ENCODE peak calls at places on chromosomes 4 and X, in nine cellular contexts. One of them, this sample, is unnamed. For H3K9me3, the result is how much of the 10 kb centered on the place peaks cover.

GRCh38 chr4:110268790-110269189 is 70.4 kb upstream of the ELOVL6 start:
- DNase-seq in SJSA1: no peak
- DNase-seq in adipocyte: no peak
- DNase-seq in cardiac muscle cell: no peak
- DNase-seq in neural progenitor cell: no peak
- DNase-seq in psoas muscle: no peak
- DNase-seq in uterus: no peak
- DNase-seq in CD4-positive, alpha-beta memory T cell: no peak
- DNase-seq in HepG2: no peak
- DNase-seq in this sample: no peak

GRCh38 chr4:5206391-5206790 is 155.1 kb downstream of the STK32B start:
- DNase-seq in CD4-positive, alpha-beta memory T cell: no peak
- DNase-seq in psoas muscle: peak
- DNase-seq in neural progenitor cell: no peak
- DNase-seq in adipocyte: peak
- DNase-seq in HepG2: no peak
- DNase-seq in SJSA1: peak
- DNase-seq in uterus: peak
- DNase-seq in cardiac muscle cell: peak
- DNase-seq in this sample: no peak

GRCh38 chrX:55039471-55039870 is 8.7 kb upstream of the ALAS2 start:
- DNase-seq in psoas muscle: no peak
- DNase-seq in SJSA1: peak
- DNase-seq in HepG2: no peak
- DNase-seq in neural progenitor cell: no peak
- DNase-seq in cardiac muscle cell: no peak
- DNase-seq in adipocyte: no peak
- DNase-seq in CD4-positive, alpha-beta memory T cell: no peak
- DNase-seq in uterus: no peak
- DNase-seq in this sample: no peak

GRCh38 chrX:102712216-102712966 is at the start of gene GPRASP2:
- DNase-seq in CD4-positive, alpha-beta memory T cell: no peak
- DNase-seq in SJSA1: peak
- DNase-seq in uterus: peak
- DNase-seq in neural progenitor cell: peak
- DNase-seq in psoas muscle: peak
- DNase-seq in cardiac muscle cell: peak
- DNase-seq in HepG2: no peak
- DNase-seq in adipocyte: peak
- DNase-seq in this sample: no peak

GRCh38 chr4:16250665-16251365 is 24.5 kb upstream of the TAPT1 start:
- DNase-seq in SJSA1: no peak
- DNase-seq in cardiac muscle cell: peak
- DNase-seq in HepG2: peak
- DNase-seq in uterus: no peak
- DNase-seq in adipocyte: no peak
- DNase-seq in neural progenitor cell: peak
- DNase-seq in psoas muscle: no peak
- DNase-seq in CD4-positive, alpha-beta memory T cell: no peak
- DNase-seq in this sample: no peak

GRCh38 chrX:108464604-108465003 is 25.0 kb downstream of the COL4A5 start:
- DNase-seq in uterus: no peak
- DNase-seq in SJSA1: peak
- DNase-seq in cardiac muscle cell: no peak
- DNase-seq in psoas muscle: no peak
- DNase-seq in adipocyte: peak
- DNase-seq in neural progenitor cell: no peak
- DNase-seq in CD4-positive, alpha-beta memory T cell: no peak
- DNase-seq in HepG2: no peak
- DNase-seq in this sample: no peak

GRCh38 chr4:105174098-105174497 is 27.4 kb downstream of the TET2 start:
- DNase-seq in neural progenitor cell: no peak
- DNase-seq in SJSA1: no peak
- DNase-seq in psoas muscle: no peak
- DNase-seq in cardiac muscle cell: no peak
- DNase-seq in HepG2: no peak
- DNase-seq in CD4-positive, alpha-beta memory T cell: no peak
- DNase-seq in adipocyte: no peak
- DNase-seq in uterus: no peak
- DNase-seq in this sample: no peak

GRCh38 chrX:148601034-148601433 is 100.6 kb downstream of the AFF2 start:
- DNase-seq in SJSA1: no peak
- DNase-seq in neural progenitor cell: no peak
- DNase-seq in HepG2: no peak
- DNase-seq in CD4-positive, alpha-beta memory T cell: no peak
- DNase-seq in psoas muscle: no peak
- DNase-seq in uterus: no peak
- DNase-seq in cardiac muscle cell: peak
- DNase-seq in adipocyte: no peak
- DNase-seq in this sample: no peak

GRCh38 chr4:158299459-158300007 is 89.2 kb downstream of the TMEM144 start:
- DNase-seq in neural progenitor cell: no peak
- DNase-seq in psoas muscle: no peak
- DNase-seq in uterus: no peak
- DNase-seq in CD4-positive, alpha-beta memory T cell: no peak
- DNase-seq in SJSA1: no peak
- DNase-seq in HepG2: peak
- DNase-seq in adipocyte: no peak
- DNase-seq in cardiac muscle cell: no peak
- DNase-seq in this sample: no peak

GRCh38 chr4:24637173-24637572 is 52.8 kb upstream of the DHX15 start:
- DNase-seq in psoas muscle: no peak
- DNase-seq in SJSA1: no peak
- DNase-seq in CD4-positive, alpha-beta memory T cell: no peak
- DNase-seq in cardiac muscle cell: no peak
- DNase-seq in HepG2: no peak
- DNase-seq in uterus: no peak
- DNase-seq in neural progenitor cell: no peak
- DNase-seq in adipocyte: no peak
- DNase-seq in this sample: no peak

GRCh38 chr4:43163101-43163792 is 270.7 kb downstream of the GRXCR1 start:
- DNase-seq in uterus: no peak
- DNase-seq in neural progenitor cell: no peak
- DNase-seq in psoas muscle: no peak
- DNase-seq in adipocyte: no peak
- DNase-seq in CD4-positive, alpha-beta memory T cell: no peak
- DNase-seq in cardiac muscle cell: no peak
- DNase-seq in SJSA1: no peak
- DNase-seq in HepG2: no peak
- DNase-seq in this sample: no peak

GRCh38 chrX:111167334-111167733 is 71.3 kb downstream of the PAK3 start:
- DNase-seq in adipocyte: no peak
- DNase-seq in uterus: no peak
- DNase-seq in CD4-positive, alpha-beta memory T cell: no peak
- DNase-seq in psoas muscle: no peak
- DNase-seq in SJSA1: no peak
- DNase-seq in HepG2: no peak
- DNase-seq in cardiac muscle cell: no peak
- DNase-seq in neural progenitor cell: no peak
- DNase-seq in this sample: no peak

GRCh38 chr4:66972087-66972486 is 573.2 kb downstream of the CENPC start:
- DNase-seq in adipocyte: peak
- DNase-seq in cardiac muscle cell: no peak
- DNase-seq in SJSA1: peak
- DNase-seq in CD4-positive, alpha-beta memory T cell: no peak
- DNase-seq in neural progenitor cell: no peak
- DNase-seq in psoas muscle: no peak
- DNase-seq in uterus: no peak
- DNase-seq in HepG2: no peak
- DNase-seq in this sample: no peak

GRCh38 chr4:69039071-69039470 is 57.2 kb upstream of the UGT2B7 start:
- DNase-seq in psoas muscle: no peak
- DNase-seq in neural progenitor cell: no peak
- DNase-seq in cardiac muscle cell: no peak
- DNase-seq in CD4-positive, alpha-beta memory T cell: no peak
- DNase-seq in adipocyte: no peak
- DNase-seq in HepG2: no peak
- DNase-seq in uterus: no peak
- DNase-seq in SJSA1: no peak
- DNase-seq in this sample: no peak

GRCh38 chr4:86451560-86452322 is 91.9 kb upstream of the MAPK10 start:
- DNase-seq in uterus: no peak
- DNase-seq in CD4-positive, alpha-beta memory T cell: no peak
- DNase-seq in SJSA1: peak
- DNase-seq in cardiac muscle cell: peak
- DNase-seq in HepG2: no peak
- DNase-seq in psoas muscle: no peak
- DNase-seq in neural progenitor cell: peak
- DNase-seq in adipocyte: peak
- DNase-seq in this sample: no peak

GRCh38 chrX:137198040-137198439 is 164.2 kb upstream of the GPR101 start:
- DNase-seq in psoas muscle: no peak
- DNase-seq in HepG2: no peak
- DNase-seq in uterus: no peak
- DNase-seq in adipocyte: no peak
- DNase-seq in SJSA1: no peak
- DNase-seq in neural progenitor cell: no peak
- DNase-seq in cardiac muscle cell: no peak
- DNase-seq in CD4-positive, alpha-beta memory T cell: no peak
- DNase-seq in this sample: no peak

DNA sequence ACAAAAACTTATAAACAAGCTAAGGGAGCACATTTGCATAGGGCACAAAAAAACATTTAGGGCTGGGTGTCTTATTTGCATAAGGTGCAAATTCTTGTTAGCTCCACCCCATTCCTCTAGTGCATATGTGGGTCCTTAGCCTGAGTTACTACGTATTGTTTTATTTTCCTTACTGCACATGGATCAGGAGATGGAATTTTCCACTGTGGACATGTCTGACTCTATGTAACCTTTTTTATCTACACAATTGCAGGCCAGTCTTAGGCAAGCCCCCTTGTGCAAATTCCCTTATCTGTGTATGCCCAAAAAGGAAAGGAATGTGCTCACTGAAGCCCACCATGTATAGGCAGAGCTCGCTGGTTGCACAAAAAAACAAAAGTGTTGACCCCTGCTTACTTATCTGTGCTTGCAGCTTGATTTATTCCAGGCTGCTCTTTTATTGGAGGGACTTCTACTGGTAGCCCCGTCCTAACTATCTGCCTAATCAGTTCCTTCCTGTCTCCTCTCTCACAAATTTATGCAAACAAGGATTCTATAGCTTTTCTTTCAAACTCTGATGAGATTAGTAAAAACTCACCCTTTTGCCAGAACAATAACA is 359.0 kb upstream of the MAGEB16 start:
- DNase-seq in adipocyte: no peak
- DNase-seq in cardiac muscle cell: no peak
- DNase-seq in CD4-positive, alpha-beta memory T cell: no peak
- DNase-seq in uterus: no peak
- DNase-seq in psoas muscle: no peak
- DNase-seq in HepG2: no peak
- DNase-seq in neural progenitor cell: no peak
- DNase-seq in SJSA1: no peak
- DNase-seq in this sample: no peak
- H3K9me3 ChIP-seq in adipocyte: under half
- H3K9me3 ChIP-seq in cardiac muscle cell: under half
- H3K9me3 ChIP-seq in CD4-positive, alpha-beta memory T cell: under half
- H3K9me3 ChIP-seq in uterus: under half
- H3K9me3 ChIP-seq in psoas muscle: under half
- H3K9me3 ChIP-seq in HepG2: under half
- H3K9me3 ChIP-seq in neural progenitor cell: under half
- H3K9me3 ChIP-seq in SJSA1: under half
- H3K9me3 ChIP-seq in this sample: under half

DNA sequence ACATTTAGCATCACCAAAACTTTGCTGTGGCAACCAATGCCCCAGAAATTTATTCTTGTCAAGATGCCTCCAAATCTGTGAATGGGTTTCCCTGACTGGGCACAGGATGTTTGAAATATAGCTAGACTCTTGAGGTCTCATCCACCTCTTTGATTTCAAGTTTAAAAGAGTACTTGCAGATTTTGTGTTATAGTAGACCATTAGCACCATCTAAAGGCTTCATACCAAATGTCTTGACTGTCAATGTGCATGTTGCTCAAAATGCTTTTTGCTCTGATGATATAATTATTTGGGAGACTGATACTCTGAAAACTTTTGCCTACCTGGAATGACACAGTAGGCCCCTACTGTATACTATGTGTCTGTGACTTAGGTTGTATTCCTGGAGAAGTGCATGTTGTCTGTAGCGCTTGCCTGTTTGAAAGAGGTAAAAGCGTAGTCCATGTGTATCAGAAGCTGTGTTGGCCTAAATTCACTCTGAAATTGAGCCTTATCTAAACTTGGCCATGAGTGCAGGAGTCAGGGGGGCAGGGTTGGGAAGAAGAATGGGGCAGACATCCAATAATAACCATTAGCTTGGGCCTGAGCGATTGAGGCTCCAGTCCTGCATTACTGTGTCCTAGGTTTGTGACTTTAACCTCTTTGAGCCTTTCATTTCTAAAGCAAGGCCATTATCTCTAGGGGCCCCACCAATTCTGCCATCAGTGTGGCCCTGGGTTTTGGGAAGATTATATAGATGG is 33.8 kb downstream of the NDP start:
- DNase-seq in HepG2: no peak
- DNase-seq in SJSA1: no peak
- DNase-seq in uterus: no peak
- DNase-seq in neural progenitor cell: no peak
- DNase-seq in CD4-positive, alpha-beta memory T cell: no peak
- DNase-seq in adipocyte: peak
- DNase-seq in psoas muscle: no peak
- DNase-seq in cardiac muscle cell: peak
- DNase-seq in this sample: no peak
- H3K9me3 ChIP-seq in HepG2: under half
- H3K9me3 ChIP-seq in SJSA1: under half
- H3K9me3 ChIP-seq in uterus: under half
- H3K9me3 ChIP-seq in neural progenitor cell: under half
- H3K9me3 ChIP-seq in CD4-positive, alpha-beta memory T cell: under half
- H3K9me3 ChIP-seq in adipocyte: under half
- H3K9me3 ChIP-seq in psoas muscle: under half
- H3K9me3 ChIP-seq in cardiac muscle cell: under half
- H3K9me3 ChIP-seq in this sample: under half

DNA sequence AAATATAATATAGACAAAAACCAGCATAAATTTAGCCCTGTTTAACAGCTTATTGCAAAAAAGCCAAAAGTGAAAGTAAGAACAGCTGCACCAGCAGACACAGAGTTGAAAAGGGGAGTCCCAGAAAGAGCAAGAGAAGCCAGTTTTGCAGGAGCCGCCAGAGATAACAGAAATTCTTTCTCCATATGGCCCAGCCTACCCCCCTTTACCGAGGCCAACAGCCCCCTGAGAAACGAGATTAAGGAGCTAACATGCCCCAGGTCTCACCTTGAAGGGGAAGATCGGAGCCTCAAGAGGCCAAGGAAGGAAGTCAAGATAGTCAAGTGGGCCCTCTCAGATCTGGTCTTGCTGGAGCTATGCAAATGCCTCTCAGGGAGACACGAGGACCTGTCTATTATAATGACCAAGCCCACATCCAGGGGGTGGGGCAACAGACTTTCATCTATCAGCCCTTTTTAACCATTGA is 4.8 kb downstream of the ACOX3 start:
- DNase-seq in HepG2: no peak
- DNase-seq in CD4-positive, alpha-beta memory T cell: peak
- DNase-seq in SJSA1: no peak
- DNase-seq in psoas muscle: no peak
- DNase-seq in neural progenitor cell: no peak
- DNase-seq in cardiac muscle cell: peak
- DNase-seq in adipocyte: peak
- DNase-seq in uterus: no peak
- DNase-seq in this sample: no peak
- H3K9me3 ChIP-seq in HepG2: under half
- H3K9me3 ChIP-seq in CD4-positive, alpha-beta memory T cell: under half
- H3K9me3 ChIP-seq in SJSA1: under half
- H3K9me3 ChIP-seq in psoas muscle: under half
- H3K9me3 ChIP-seq in neural progenitor cell: under half
- H3K9me3 ChIP-seq in cardiac muscle cell: under half
- H3K9me3 ChIP-seq in adipocyte: under half
- H3K9me3 ChIP-seq in uterus: under half
- H3K9me3 ChIP-seq in this sample: under half

GRCh38 chr4:151576627-151577026 is 167.7 kb downstream of the FHIP1A start:
- DNase-seq in psoas muscle: no peak
- DNase-seq in SJSA1: no peak
- DNase-seq in cardiac muscle cell: peak
- DNase-seq in uterus: no peak
- DNase-seq in neural progenitor cell: no peak
- DNase-seq in CD4-positive, alpha-beta memory T cell: no peak
- DNase-seq in adipocyte: no peak
- DNase-seq in HepG2: no peak
- DNase-seq in this sample: no peak
- H3K9me3 ChIP-seq in psoas muscle: under half
- H3K9me3 ChIP-seq in SJSA1: under half
- H3K9me3 ChIP-seq in cardiac muscle cell: under half
- H3K9me3 ChIP-seq in uterus: under half
- H3K9me3 ChIP-seq in neural progenitor cell: under half
- H3K9me3 ChIP-seq in CD4-positive, alpha-beta memory T cell: under half
- H3K9me3 ChIP-seq in adipocyte: under half
- H3K9me3 ChIP-seq in HepG2: under half
- H3K9me3 ChIP-seq in this sample: under half